ENCODE peak calls at places on chromosomes 3 and 15, in ten cellular contexts. R, I, F, J, S, Z, T, P, C and H are unnamed samples.

GRCh38 chr3:98971183-98971681 is 69.7 kb upstream of the DCBLD2 start:
- DNase-seq in R (peak), I (peak), F (no peak), J (no peak), S (peak), Z (no peak), T (no peak), P (no peak), C (no peak), H (peak)

GRCh38 chr15:42349178-42349577 is 10.1 kb upstream of the CAPN3 start:
- DNase-seq in R (peak), I (no peak), F (no peak), J (no peak), S (no peak), Z (no peak), T (no peak), P (peak), C (no peak), H (peak)

GRCh38 chr3:124985358-124985757 is 50.8 kb upstream of the MUC13 start:
- DNase-seq in R (peak), I (peak), F (no peak), J (no peak), S (peak), Z (no peak), T (peak), P (peak), C (no peak), H (peak)

GRCh38 chr15:49088996-49089395 is 42.8 kb upstream of the SECISBP2L start:
- DNase-seq in R (no peak), I (no peak), F (no peak), J (no peak), S (no peak), Z (no peak), T (no peak), P (no peak), C (no peak), H (no peak)

GRCh38 chr3:30435950-30436349 is 170.5 kb upstream of the TGFBR2 start:
- DNase-seq in R (peak), I (no peak), F (no peak), J (no peak), S (no peak), Z (no peak), T (no peak), P (no peak), C (no peak), H (no peak)

GRCh38 chr15:79090487-79091203 is at the start of gene RASGRF1:
- DNase-seq in R (no peak), I (no peak), F (no peak), J (peak), S (peak), Z (no peak), T (peak), P (no peak), C (no peak), H (peak)

GRCh38 chr3:152021951-152022461 is 148.6 kb downstream of the SUCNR1 start:
- DNase-seq in R (peak), I (peak), F (no peak), J (peak), S (peak), Z (no peak), T (no peak), P (peak), C (no peak), H (peak)

GRCh38 chr3:127172670-127173515 is 20.0 kb upstream of the PRR23E start:
- DNase-seq in R (peak), I (peak), F (no peak), J (no peak), S (no peak), Z (peak), T (peak), P (peak), C (no peak), H (peak)

GRCh38 chr15:88638626-88639372 is at the start of gene ISG20:
- DNase-seq in R (peak), I (peak), F (peak), J (peak), S (peak), Z (peak), T (peak), P (peak), C (peak), H (peak)

GRCh38 chr3:113277414-113277813 is 66.1 kb downstream of the BOC start:
- DNase-seq in R (no peak), I (no peak), F (no peak), J (no peak), S (no peak), Z (no peak), T (no peak), P (no peak), C (no peak), H (no peak)

GRCh38 chr3:150778793-150779401 is 15.9 kb upstream of the SIAH2 start:
- DNase-seq in R (no peak), I (no peak), F (no peak), J (no peak), S (no peak), Z (no peak), T (no peak), P (no peak), C (no peak), H (no peak)

GRCh38 chr15:51093865-51094605 is 671 bp downstream of the TNFAIP8L3 start:
- DNase-seq in R (peak), I (no peak), F (peak), J (peak), S (peak), Z (peak), T (peak), P (peak), C (no peak), H (peak)

GRCh38 chr3:39519076-39519475 is 51.6 kb downstream of the MOBP start:
- DNase-seq in R (peak), I (no peak), F (no peak), J (no peak), S (no peak), Z (no peak), T (peak), P (no peak), C (no peak), H (no peak)

GRCh38 chr15:84915011-84915958 is 30.8 kb downstream of the SLC28A1 start:
- DNase-seq in R (peak), I (peak), F (peak), J (peak), S (peak), Z (no peak), T (peak), P (peak), C (no peak), H (peak)

GRCh38 chr3:52481819-52482521 is 13.2 kb upstream of the STAB1 start:
- DNase-seq in R (no peak), I (no peak), F (no peak), J (no peak), S (no peak), Z (no peak), T (no peak), P (peak), C (no peak), H (peak)

GRCh38 chr15:37771462-37771861 is 163.0 kb upstream of the TMCO5A start:
- DNase-seq in R (peak), I (peak), F (no peak), J (no peak), S (peak), Z (no peak), T (no peak), P (peak), C (no peak), H (peak)

GRCh38 chr3:197746801-197747237 is 2.9 kb upstream of the FYTTD1 start:
- DNase-seq in R (no peak), I (no peak), F (no peak), J (no peak), S (no peak), Z (no peak), T (no peak), P (peak), C (no peak), H (peak)

DNA sequence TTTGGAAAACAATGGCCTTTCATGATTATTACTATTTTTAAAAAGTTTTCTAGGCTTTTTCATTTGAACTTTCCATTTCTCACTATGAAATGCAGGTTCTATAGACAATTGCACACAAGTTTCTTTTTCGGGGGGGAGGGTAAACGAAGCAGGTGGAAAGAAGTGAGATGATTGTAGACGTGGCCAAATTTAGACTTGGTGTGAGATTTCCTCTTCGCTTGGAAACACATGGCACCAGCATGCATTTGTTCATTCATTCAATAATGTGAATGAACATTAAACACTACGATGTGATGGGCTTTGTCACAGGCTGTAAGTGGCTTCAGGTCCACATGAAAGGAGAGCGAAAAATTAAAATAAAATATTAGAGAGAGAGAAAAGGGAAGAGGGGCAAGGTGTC is 35.9 kb downstream of the GAP43 start:
- DNase-seq in R (no peak), I (no peak), F (no peak), J (no peak), S (no peak), Z (no peak), T (no peak), P (no peak), C (no peak), H (no peak)
- H3K4me3 ChIP-seq in R (no peak), I (peak), F (peak), J (peak), S (no peak), Z (peak), T (peak), P (peak), C (peak), H (no peak)

DNA sequence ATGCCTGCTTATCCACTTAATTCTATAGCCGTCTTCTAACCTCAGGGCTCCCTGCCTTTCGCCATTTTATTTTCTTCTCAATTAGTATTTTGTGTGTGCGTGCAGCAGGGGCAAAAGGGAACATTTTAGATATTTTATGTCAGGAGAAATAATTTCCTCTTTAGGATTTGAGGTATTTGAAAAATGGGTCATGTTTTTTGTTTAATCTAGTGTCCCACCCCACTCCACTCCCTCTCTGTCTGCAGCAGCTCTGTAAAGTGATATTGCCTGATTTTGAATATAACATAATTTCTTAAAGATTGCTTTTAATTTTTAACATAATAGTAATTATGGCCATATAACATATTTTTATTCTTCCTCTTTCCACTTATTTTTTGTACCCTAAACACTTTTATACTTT is 593.2 kb upstream of the DPPA4 start:
- DNase-seq in R (peak), I (peak), F (no peak), J (no peak), S (no peak), Z (no peak), T (no peak), P (no peak), C (no peak), H (no peak)
- TF ChIP-seq CTCF in R (no peak), I (no peak), F (no peak), J (no peak), S (no peak), Z (no peak), T (no peak), P (no peak), C (no peak), H (no peak)

GRCh38 chr15:68431792-68432401 is at the start of gene ITGA11:
- DNase-seq in R (peak), I (peak), F (no peak), J (peak), S (peak), Z (peak), T (peak), P (peak), C (no peak), H (peak)
- H3K4me3 ChIP-seq in R (peak), I (no peak), F (peak), J (peak), S (no peak), Z (no peak), T (peak), P (peak), C (peak), H (peak)

GRCh38 chr15:74776851-74777768 is 4.8 kb upstream of the CSK start:
- DNase-seq in R (no peak), I (no peak), F (no peak), J (no peak), S (no peak), Z (no peak), T (no peak), P (peak), C (no peak), H (peak)
- TF ChIP-seq CTCF in R (no peak), I (no peak), F (no peak), J (no peak), S (no peak), Z (no peak), T (no peak), P (no peak), C (no peak), H (no peak)

GRCh38 chr3:195165264-195165608 is 105.7 kb downstream of the XXYLT1 start:
- DNase-seq in R (no peak), I (no peak), F (no peak), J (no peak), S (no peak), Z (no peak), T (no peak), P (no peak), C (no peak), H (no peak)
- H3K4me3 ChIP-seq in R (no peak), I (no peak), F (no peak), J (no peak), S (no peak), Z (no peak), T (no peak), P (no peak), C (no peak), H (no peak)